ENCODE peak calls at places on chromosomes 13 and 19, in ten cellular contexts. One of them, this sample, is unnamed.
A peak's percentile ranks its signal among the peaks of the same experiment; 100 is the strongest.

GRCh38 chr13:26867451-26868067 is 107.0 kb upstream of the GPR12 start:
- DNase-seq in CD14-positive monocyte: no peak
- DNase-seq in cardiac fibroblast: peak; percentile 37
- DNase-seq in tibial artery: no peak
- DNase-seq in retinal pigment epithelial cell: no peak
- DNase-seq in astrocyte of the spinal cord: peak; percentile 25
- DNase-seq in adrenal gland: peak; percentile 35
- DNase-seq in H9: no peak
- DNase-seq in GM12865: peak; percentile 10
- DNase-seq in ovary: no peak
- DNase-seq in this sample: no peak

GRCh38 chr13:44758595-44759221 is 182.6 kb upstream of the TSC22D1 start:
- DNase-seq in CD14-positive monocyte: no peak
- DNase-seq in cardiac fibroblast: peak; percentile 90
- DNase-seq in tibial artery: no peak
- DNase-seq in retinal pigment epithelial cell: no peak
- DNase-seq in astrocyte of the spinal cord: peak; percentile 97
- DNase-seq in adrenal gland: no peak
- DNase-seq in H9: no peak
- DNase-seq in GM12865: no peak
- DNase-seq in ovary: no peak
- DNase-seq in this sample: no peak

GRCh38 chr13:113820813-113821651 is 42.8 kb downstream of the GAS6 start:
- DNase-seq in CD14-positive monocyte: no peak
- DNase-seq in cardiac fibroblast: peak; percentile 97
- DNase-seq in tibial artery: peak; percentile 86
- DNase-seq in retinal pigment epithelial cell: peak; percentile 62
- DNase-seq in astrocyte of the spinal cord: peak; percentile 99
- DNase-seq in adrenal gland: peak; percentile 89
- DNase-seq in H9: no peak
- DNase-seq in GM12865: no peak
- DNase-seq in ovary: peak; percentile 87
- DNase-seq in this sample: peak; percentile 40

GRCh38 chr13:61695147-61695546 is 279.5 kb upstream of the PCDH20 start:
- DNase-seq in CD14-positive monocyte: no peak
- DNase-seq in cardiac fibroblast: no peak
- DNase-seq in tibial artery: no peak
- DNase-seq in retinal pigment epithelial cell: no peak
- DNase-seq in astrocyte of the spinal cord: peak; percentile 62
- DNase-seq in adrenal gland: no peak
- DNase-seq in H9: no peak
- DNase-seq in GM12865: no peak
- DNase-seq in ovary: no peak
- DNase-seq in this sample: peak; percentile 16

GRCh38 chr13:72804301-72804700 is 22.4 kb downstream of the PIBF1 start:
- DNase-seq in CD14-positive monocyte: no peak
- DNase-seq in cardiac fibroblast: no peak
- DNase-seq in tibial artery: no peak
- DNase-seq in retinal pigment epithelial cell: no peak
- DNase-seq in astrocyte of the spinal cord: no peak
- DNase-seq in adrenal gland: no peak
- DNase-seq in H9: no peak
- DNase-seq in GM12865: no peak
- DNase-seq in ovary: no peak
- DNase-seq in this sample: no peak

GRCh38 chr19:28426902-28427232 is 786.1 kb downstream of the UQCRFS1 start:
- DNase-seq in CD14-positive monocyte: no peak
- DNase-seq in cardiac fibroblast: peak; percentile 61
- DNase-seq in tibial artery: no peak
- DNase-seq in retinal pigment epithelial cell: no peak
- DNase-seq in astrocyte of the spinal cord: peak; percentile 29
- DNase-seq in adrenal gland: no peak
- DNase-seq in H9: peak; percentile 73
- DNase-seq in GM12865: no peak
- DNase-seq in ovary: no peak
- DNase-seq in this sample: no peak

GRCh38 chr13:98458431-98458830 is 118.5 kb downstream of the STK24 start:
- DNase-seq in CD14-positive monocyte: no peak
- DNase-seq in cardiac fibroblast: no peak
- DNase-seq in tibial artery: no peak
- DNase-seq in retinal pigment epithelial cell: no peak
- DNase-seq in astrocyte of the spinal cord: no peak
- DNase-seq in adrenal gland: no peak
- DNase-seq in H9: no peak
- DNase-seq in GM12865: no peak
- DNase-seq in ovary: no peak
- DNase-seq in this sample: no peak

GRCh38 chr13:21613791-21614190 is 9.8 kb upstream of the MICU2 start:
- DNase-seq in CD14-positive monocyte: no peak
- DNase-seq in cardiac fibroblast: no peak
- DNase-seq in tibial artery: no peak
- DNase-seq in retinal pigment epithelial cell: no peak
- DNase-seq in astrocyte of the spinal cord: no peak
- DNase-seq in adrenal gland: no peak
- DNase-seq in H9: no peak
- DNase-seq in GM12865: no peak
- DNase-seq in ovary: no peak
- DNase-seq in this sample: no peak

GRCh38 chr13:112668924-112669323 is 20.9 kb upstream of the ATP11A start:
- DNase-seq in CD14-positive monocyte: no peak
- DNase-seq in cardiac fibroblast: no peak
- DNase-seq in tibial artery: peak; percentile 7
- DNase-seq in retinal pigment epithelial cell: no peak
- DNase-seq in astrocyte of the spinal cord: no peak
- DNase-seq in adrenal gland: no peak
- DNase-seq in H9: peak; percentile 30
- DNase-seq in GM12865: no peak
- DNase-seq in ovary: peak; percentile 13
- DNase-seq in this sample: no peak

GRCh38 chr19:29535432-29535831 is 9.6 kb downstream of the VSTM2B start:
- DNase-seq in CD14-positive monocyte: no peak
- DNase-seq in cardiac fibroblast: no peak
- DNase-seq in tibial artery: no peak
- DNase-seq in retinal pigment epithelial cell: no peak
- DNase-seq in astrocyte of the spinal cord: no peak
- DNase-seq in adrenal gland: no peak
- DNase-seq in H9: peak; percentile 23
- DNase-seq in GM12865: no peak
- DNase-seq in ovary: no peak
- DNase-seq in this sample: no peak

GRCh38 chr13:51636349-51636890 is 52.2 kb downstream of the WDFY2 start:
- DNase-seq in CD14-positive monocyte: no peak
- DNase-seq in cardiac fibroblast: no peak
- DNase-seq in tibial artery: no peak
- DNase-seq in retinal pigment epithelial cell: no peak
- DNase-seq in astrocyte of the spinal cord: peak; percentile 44
- DNase-seq in adrenal gland: peak; percentile 19
- DNase-seq in H9: no peak
- DNase-seq in GM12865: no peak
- DNase-seq in ovary: no peak
- DNase-seq in this sample: no peak

GRCh38 chr13:113800576-113800926 is 41.5 kb downstream of the TMEM255B start:
- DNase-seq in CD14-positive monocyte: peak; percentile 40
- DNase-seq in cardiac fibroblast: no peak
- DNase-seq in tibial artery: no peak
- DNase-seq in retinal pigment epithelial cell: no peak
- DNase-seq in astrocyte of the spinal cord: no peak
- DNase-seq in adrenal gland: no peak
- DNase-seq in H9: no peak
- DNase-seq in GM12865: no peak
- DNase-seq in ovary: no peak
- DNase-seq in this sample: no peak

DNA sequence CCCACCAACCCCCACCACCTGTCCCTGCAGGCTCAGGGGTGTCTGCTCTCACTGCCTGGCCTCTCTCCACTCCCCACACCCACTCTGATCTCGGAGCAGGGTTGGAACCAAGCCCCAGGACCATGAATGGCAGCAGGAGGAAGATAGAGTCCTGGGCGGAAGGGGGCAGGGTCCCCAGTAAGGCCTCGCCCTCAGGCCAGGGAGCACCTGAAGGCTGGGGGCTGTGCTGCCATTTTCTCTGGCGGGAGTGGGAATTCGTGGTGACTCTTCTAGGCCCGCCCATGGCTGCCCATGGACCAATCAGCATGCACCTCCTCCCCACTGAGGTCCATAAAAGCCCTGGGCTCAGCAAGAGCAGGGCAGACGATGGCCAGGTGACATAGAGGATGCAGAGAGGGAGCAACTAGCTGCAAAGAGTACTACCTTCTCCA is 25.0 kb downstream of the KBTBD6 start:
- DNase-seq in CD14-positive monocyte: no peak
- DNase-seq in cardiac fibroblast: no peak
- DNase-seq in tibial artery: no peak
- DNase-seq in retinal pigment epithelial cell: no peak
- DNase-seq in astrocyte of the spinal cord: no peak
- DNase-seq in adrenal gland: no peak
- DNase-seq in H9: peak; percentile 93
- DNase-seq in GM12865: no peak
- DNase-seq in ovary: no peak
- DNase-seq in this sample: no peak
- TF ChIP-seq CTCF in CD14-positive monocyte: no peak
- TF ChIP-seq CTCF in cardiac fibroblast: no peak
- TF ChIP-seq CTCF in tibial artery: no peak
- TF ChIP-seq CTCF in retinal pigment epithelial cell: no peak
- TF ChIP-seq CTCF in astrocyte of the spinal cord: no peak
- TF ChIP-seq CTCF in adrenal gland: no peak
- TF ChIP-seq CTCF in H9: no peak
- TF ChIP-seq CTCF in GM12865: no peak
- TF ChIP-seq CTCF in ovary: no peak
- TF ChIP-seq CTCF in this sample: no peak

GRCh38 chr19:3275068-3275582 is 50.7 kb downstream of the CELF5 start:
- DNase-seq in CD14-positive monocyte: no peak
- DNase-seq in cardiac fibroblast: no peak
- DNase-seq in tibial artery: no peak
- DNase-seq in retinal pigment epithelial cell: no peak
- DNase-seq in astrocyte of the spinal cord: no peak
- DNase-seq in adrenal gland: no peak
- DNase-seq in H9: peak; percentile 88
- DNase-seq in GM12865: peak; percentile 54
- DNase-seq in ovary: no peak
- DNase-seq in this sample: no peak
- TF ChIP-seq CTCF in CD14-positive monocyte: no peak
- TF ChIP-seq CTCF in cardiac fibroblast: peak; percentile 53
- TF ChIP-seq CTCF in tibial artery: no peak
- TF ChIP-seq CTCF in retinal pigment epithelial cell: peak; percentile 66
- TF ChIP-seq CTCF in astrocyte of the spinal cord: peak; percentile 46
- TF ChIP-seq CTCF in adrenal gland: no peak
- TF ChIP-seq CTCF in H9: no peak
- TF ChIP-seq CTCF in GM12865: peak; percentile 60
- TF ChIP-seq CTCF in ovary: no peak
- TF ChIP-seq CTCF in this sample: no peak

DNA sequence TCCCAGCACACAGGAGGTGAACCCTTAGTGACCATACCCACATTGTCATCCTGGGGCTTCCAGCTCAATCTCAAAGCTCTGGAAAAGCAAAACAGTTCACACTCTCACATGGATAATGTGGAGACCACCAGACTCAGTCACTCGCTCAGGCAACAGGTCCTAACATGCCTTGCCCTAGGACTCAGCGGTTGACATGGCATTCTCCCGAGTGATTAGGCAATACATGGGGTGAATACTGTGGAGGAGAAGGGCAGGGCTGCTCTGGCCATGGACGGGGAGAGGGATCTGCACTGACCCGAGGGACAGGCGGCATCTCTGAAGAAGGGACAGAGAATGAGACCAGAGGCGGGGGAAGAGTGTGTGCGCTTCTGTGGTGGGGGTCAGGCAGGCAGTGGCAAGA is 44.4 kb upstream of the EPHX3 start:
- DNase-seq in CD14-positive monocyte: no peak
- DNase-seq in cardiac fibroblast: no peak
- DNase-seq in tibial artery: no peak
- DNase-seq in retinal pigment epithelial cell: no peak
- DNase-seq in astrocyte of the spinal cord: no peak
- DNase-seq in adrenal gland: peak; percentile 68
- DNase-seq in H9: no peak
- DNase-seq in GM12865: no peak
- DNase-seq in ovary: no peak
- DNase-seq in this sample: no peak
- TF ChIP-seq CTCF in CD14-positive monocyte: no peak
- TF ChIP-seq CTCF in cardiac fibroblast: no peak
- TF ChIP-seq CTCF in tibial artery: no peak
- TF ChIP-seq CTCF in retinal pigment epithelial cell: no peak
- TF ChIP-seq CTCF in astrocyte of the spinal cord: no peak
- TF ChIP-seq CTCF in adrenal gland: no peak
- TF ChIP-seq CTCF in H9: no peak
- TF ChIP-seq CTCF in GM12865: no peak
- TF ChIP-seq CTCF in ovary: no peak
- TF ChIP-seq CTCF in this sample: no peak

GRCh38 chr19:6719540-6719861 is 949 bp downstream of the C3 start:
- DNase-seq in CD14-positive monocyte: peak; percentile 31
- DNase-seq in cardiac fibroblast: no peak
- DNase-seq in tibial artery: no peak
- DNase-seq in retinal pigment epithelial cell: no peak
- DNase-seq in astrocyte of the spinal cord: no peak
- DNase-seq in adrenal gland: no peak
- DNase-seq in H9: no peak
- DNase-seq in GM12865: no peak
- DNase-seq in ovary: no peak
- DNase-seq in this sample: no peak

GRCh38 chr19:6721113-6721474 is 644 bp upstream of the C3 start:
- DNase-seq in CD14-positive monocyte: no peak
- DNase-seq in cardiac fibroblast: no peak
- DNase-seq in tibial artery: no peak
- DNase-seq in retinal pigment epithelial cell: no peak
- DNase-seq in astrocyte of the spinal cord: no peak
- DNase-seq in adrenal gland: no peak
- DNase-seq in H9: no peak
- DNase-seq in GM12865: no peak
- DNase-seq in ovary: no peak
- DNase-seq in this sample: no peak

GRCh38 chr19:6718741-6719539 is 1.5 kb downstream of the C3 start:
- DNase-seq in CD14-positive monocyte: peak; percentile 46
- DNase-seq in cardiac fibroblast: peak; percentile 71
- DNase-seq in tibial artery: no peak
- DNase-seq in retinal pigment epithelial cell: no peak
- DNase-seq in astrocyte of the spinal cord: no peak
- DNase-seq in adrenal gland: peak; percentile 93
- DNase-seq in H9: peak; percentile 95
- DNase-seq in GM12865: peak; percentile 67
- DNase-seq in ovary: peak; percentile 69
- DNase-seq in this sample: no peak

GRCh38 chr19:6720369-6721112 is at the start of gene C3:
- DNase-seq in CD14-positive monocyte: peak; percentile 81
- DNase-seq in cardiac fibroblast: peak; percentile 97
- DNase-seq in tibial artery: peak; percentile 77
- DNase-seq in retinal pigment epithelial cell: no peak
- DNase-seq in astrocyte of the spinal cord: no peak
- DNase-seq in adrenal gland: peak; percentile 95
- DNase-seq in H9: no peak
- DNase-seq in GM12865: no peak
- DNase-seq in ovary: peak; percentile 84
- DNase-seq in this sample: peak; percentile 68

DNA sequence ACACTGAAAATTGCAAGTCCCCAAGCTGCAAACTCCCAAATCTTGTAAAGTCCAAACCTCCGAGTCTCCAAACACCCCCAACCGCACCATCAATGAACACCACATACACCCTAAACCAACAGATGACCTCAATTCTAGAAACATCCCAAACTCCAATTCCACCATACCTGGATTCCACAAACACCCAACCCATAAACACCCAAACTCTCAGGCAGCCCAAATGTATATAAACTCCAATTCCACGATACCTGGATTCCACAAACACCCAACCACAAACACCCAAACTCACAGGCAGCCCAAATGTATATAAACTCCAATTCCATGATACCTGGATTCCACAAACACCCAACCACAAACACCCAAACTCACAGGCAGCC is 470 bp downstream of the C3 start:
- DNase-seq in CD14-positive monocyte: peak; percentile 7
- DNase-seq in cardiac fibroblast: no peak
- DNase-seq in tibial artery: no peak
- DNase-seq in retinal pigment epithelial cell: no peak
- DNase-seq in astrocyte of the spinal cord: no peak
- DNase-seq in adrenal gland: no peak
- DNase-seq in H9: no peak
- DNase-seq in GM12865: no peak
- DNase-seq in ovary: no peak
- DNase-seq in this sample: no peak
- TF ChIP-seq CTCF in CD14-positive monocyte: no peak
- TF ChIP-seq CTCF in cardiac fibroblast: no peak
- TF ChIP-seq CTCF in tibial artery: no peak
- TF ChIP-seq CTCF in retinal pigment epithelial cell: no peak
- TF ChIP-seq CTCF in astrocyte of the spinal cord: no peak
- TF ChIP-seq CTCF in adrenal gland: no peak
- TF ChIP-seq CTCF in H9: no peak
- TF ChIP-seq CTCF in GM12865: no peak
- TF ChIP-seq CTCF in ovary: no peak
- TF ChIP-seq CTCF in this sample: no peak